ENCODE peak calls at places on chromosomes 1 and 21, in four cellular contexts. H is HCT116; S is activated effector memory CD4-positive, alpha-beta T cell treated with Interleukin-2 at 50 U/mL for 16 hours; B is right cardiac atrium. O is an unnamed sample.

GRCh38 chr1:236957235-236957634 is 47.0 kb downstream of the MT1HL1 start:
- DNase-seq in H (no peak), S (no peak), B (no peak), O (no peak)

GRCh38 chr1:25744140-25744581 is 55.8 kb upstream of the SELENON start:
- DNase-seq in H (peak; percentile 3), S (no peak), B (peak; percentile 71), O (peak; percentile 72)

GRCh38 chr1:209038316-209038715 is 545.2 kb upstream of the CAMK1G start:
- DNase-seq in H (no peak), S (no peak), B (no peak), O (no peak)

GRCh38 chr21:38992737-38993136 is 187.0 kb downstream of the ETS2 start:
- DNase-seq in H (no peak), S (no peak), B (no peak), O (no peak)

GRCh38 chr1:55088413-55088812 is 49.1 kb downstream of the PCSK9 start:
- DNase-seq in H (no peak), S (no peak), B (no peak), O (no peak)

GRCh38 chr1:7902478-7903084 is 38.1 kb downstream of the TNFRSF9 start:
- DNase-seq in H (peak; percentile 67), S (peak; percentile 29), B (peak; percentile 46), O (peak; percentile 51)

GRCh38 chr1:6724517-6725141 is 23.0 kb upstream of the DNAJC11 start:
- DNase-seq in H (no peak), S (no peak), B (no peak), O (no peak)

GRCh38 chr1:12613180-12613579 is 4.8 kb downstream of the DHRS3 start:
- DNase-seq in H (no peak), S (no peak), B (no peak), O (no peak)

GRCh38 chr1:60878323-60878722 is 204.0 kb upstream of the NFIA start:
- DNase-seq in H (no peak), S (no peak), B (no peak), O (no peak)